ENCODE peak calls at places on chromosomes 7 and 10, in four cellular contexts. R, H, N and Y are unnamed samples.

GRCh38 chr7:88224596-88225275 is 4.9 kb upstream of the SRI start:
- DNase-seq in R (no peak), H (no peak), N (no peak), Y (no peak)

GRCh38 chr7:143382791-143383641 is 1.9 kb downstream of the ZYX start:
- DNase-seq in R (no peak), H (no peak), N (no peak), Y (no peak)

GRCh38 chr7:130814753-130815152 is 80.7 kb upstream of the KLF14 start:
- DNase-seq in R (peak; percentile 26), H (no peak), N (peak; percentile 37), Y (no peak)

GRCh38 chr10:65950075-65950474 is 975.8 kb upstream of the LRRTM3 start:
- DNase-seq in R (no peak), H (no peak), N (no peak), Y (peak; percentile 15)

GRCh38 chr10:69650589-69651261 is 20.7 kb downstream of the FAM241B start:
- DNase-seq in R (no peak), H (no peak), N (no peak), Y (no peak)

GRCh38 chr7:143130541-143130940 is 1.3 kb upstream of the PIP start:
- DNase-seq in R (no peak), H (no peak), N (no peak), Y (no peak)

GRCh38 chr7:116239434-116239833 is 29.1 kb downstream of the TES start:
- DNase-seq in R (no peak), H (peak; percentile 94), N (no peak), Y (no peak)

GRCh38 chr10:132616995-132617780 is 79.6 kb downstream of the INPP5A start:
- DNase-seq in R (no peak), H (no peak), N (no peak), Y (no peak)

GRCh38 chr10:58225654-58226053 is 42.0 kb downstream of the IPMK start:
- DNase-seq in R (no peak), H (no peak), N (no peak), Y (no peak)

GRCh38 chr7:154928136-154929005 is 74.6 kb downstream of the PAXIP1 start:
- DNase-seq in R (peak; percentile 91), H (peak; percentile 95), N (peak; percentile 79), Y (peak; percentile 99)

GRCh38 chr7:109259151-109259550 is 689.5 kb downstream of the DNAJB9 start:
- DNase-seq in R (no peak), H (no peak), N (no peak), Y (no peak)

GRCh38 chr7:36075561-36075960 is 77.5 kb upstream of the EEPD1 start:
- DNase-seq in R (no peak), H (no peak), N (no peak), Y (no peak)

GRCh38 chr10:105243825-105244224 is 602.7 kb downstream of the SORCS3 start:
- DNase-seq in R (no peak), H (no peak), N (no peak), Y (no peak)

GRCh38 chr7:42624471-42624870 is 287.4 kb downstream of the C7orf25 start:
- DNase-seq in R (no peak), H (no peak), N (no peak), Y (no peak)

GRCh38 chr7:676972-677385 is 49.5 kb upstream of the DNAAF5 start:
- DNase-seq in R (no peak), H (no peak), N (no peak), Y (no peak)

GRCh38 chr7:147861058-147861716 is 729.4 kb upstream of the C7orf33 start:
- DNase-seq in R (no peak), H (no peak), N (no peak), Y (no peak)

GRCh38 chr7:20816389-20816959 is 29.8 kb upstream of the SP8 start:
- DNase-seq in R (no peak), H (no peak), N (no peak), Y (no peak)

GRCh38 chr7:103025341-103025740 is 49.3 kb downstream of the FBXL13 start:
- DNase-seq in R (no peak), H (no peak), N (peak; percentile 68), Y (no peak)

GRCh38 chr7:29807179-29807841 is 1.0 kb downstream of the WIPF3 start:
- DNase-seq in R (peak; percentile 34), H (peak; percentile 15), N (no peak), Y (no peak)

GRCh38 chr10:50541317-50541716 is 82.4 kb downstream of the SGMS1 start:
- DNase-seq in R (no peak), H (no peak), N (no peak), Y (no peak)

GRCh38 chr10:48700493-48700892 is 15.8 kb downstream of the WDFY4 start:
- DNase-seq in R (no peak), H (no peak), N (no peak), Y (no peak)

GRCh38 chr7:96026006-96026405 is 253.7 kb downstream of the DYNC1I1 start:
- DNase-seq in R (no peak), H (no peak), N (no peak), Y (no peak)

GRCh38 chr7:47371733-47372368 is 210.1 kb downstream of the TNS3 start:
- DNase-seq in R (no peak), H (no peak), N (peak; percentile 75), Y (no peak)

GRCh38 chr10:4512557-4513286 is 313.3 kb upstream of the AKR1E2 start:
- DNase-seq in R (peak; percentile 36), H (peak; percentile 2), N (peak; percentile 19), Y (no peak)

GRCh38 chr7:46493196-46493595 is 572.1 kb upstream of the IGFBP3 start:
- DNase-seq in R (no peak), H (no peak), N (no peak), Y (no peak)

GRCh38 chr7:95323410-95324129 is 762 bp downstream of the PON1 start:
- DNase-seq in R (no peak), H (no peak), N (no peak), Y (no peak)

GRCh38 chr7:80098795-80099194 is 35.8 kb upstream of the GNAI1 start:
- DNase-seq in R (no peak), H (no peak), N (no peak), Y (no peak)

GRCh38 chr10:61744469-61744868 is 81.7 kb downstream of the CABCOCO1 start:
- DNase-seq in R (no peak), H (no peak), N (peak; percentile 52), Y (no peak)

GRCh38 chr10:73094249-73094850 is 2.3 kb downstream of the P4HA1 start:
- DNase-seq in R (no peak), H (no peak), N (peak; percentile 49), Y (no peak)
- TF ChIP-seq REST in R (no peak), H (no peak), N (no peak), Y (no peak)

GRCh38 chr10:86946215-86947170 is 10.9 kb downstream of the MMRN2 start:
- DNase-seq in R (no peak), H (no peak), N (no peak), Y (no peak)
- TF ChIP-seq TCF7L2 in R (no peak), H (no peak), N (no peak), Y (no peak)

DNA sequence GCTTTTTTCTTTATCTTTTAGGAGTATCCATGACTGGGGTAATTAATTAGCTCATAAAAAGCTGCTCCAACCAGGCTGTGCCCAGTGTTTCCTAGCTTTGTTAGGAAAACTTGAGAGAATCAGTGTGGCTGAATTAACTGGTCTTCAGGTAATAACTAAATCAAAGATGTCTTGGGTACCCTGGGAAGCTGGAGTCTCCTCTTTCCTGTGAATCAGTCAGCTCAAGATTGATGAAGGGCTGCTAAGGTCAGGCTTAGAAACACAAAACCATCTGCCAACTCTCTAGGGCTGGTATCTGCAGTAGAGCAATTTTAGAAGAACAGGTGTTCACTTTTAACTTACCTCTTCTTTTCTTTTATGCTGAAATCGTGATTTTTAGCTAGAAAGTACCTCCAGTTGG is 21.4 kb upstream of the ATOH7 start:
- DNase-seq in R (no peak), H (no peak), N (no peak), Y (no peak)
- H3K4me1 ChIP-seq in R (no peaks in the 10 kb centered on the region), H (no peaks in the 10 kb centered on the region), N (no peaks in the 10 kb centered on the region), Y (no peaks in the 10 kb centered on the region)

GRCh38 chr10:53997953-53998352 is 803.1 kb downstream of the PCDH15 start:
- DNase-seq in R (no peak), H (peak; percentile 5), N (no peak), Y (no peak)

GRCh38 chr10:54002077-54002476 is 799.0 kb downstream of the PCDH15 start:
- DNase-seq in R (no peak), H (no peak), N (no peak), Y (no peak)
- TF ChIP-seq REST in R (no peak), H (no peak), N (no peak), Y (no peak)

GRCh38 chr10:118667732-118668131 is 72.3 kb upstream of the PRLHR start:
- DNase-seq in R (no peak), H (peak; percentile 44), N (no peak), Y (no peak)
- TF ChIP-seq TCF7L2 in R (no peak), H (no peak), N (no peak), Y (no peak)

DNA sequence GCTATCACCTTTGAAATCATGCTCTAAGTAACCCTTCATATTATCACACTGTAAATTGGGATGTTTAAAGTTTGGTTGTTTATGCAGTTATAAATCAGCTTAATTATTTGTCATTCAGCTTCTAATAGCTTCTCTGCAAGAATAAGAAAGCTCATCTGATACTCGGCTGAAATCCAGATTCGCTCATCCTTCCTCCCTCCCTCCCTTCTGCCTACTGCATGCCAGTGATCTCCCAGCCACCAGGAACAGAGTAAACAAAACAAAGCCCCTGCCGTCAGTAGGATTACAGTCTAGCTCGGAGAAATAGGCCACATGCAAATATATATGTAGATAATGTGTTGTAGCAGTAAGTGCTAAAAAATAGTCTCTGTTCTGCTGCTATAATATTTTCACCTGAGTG is 211.8 kb downstream of the NSUN6 start:
- DNase-seq in R (no peak), H (no peak), N (no peak), Y (no peak)
- H3K4me1 ChIP-seq in R (no peaks in the 10 kb centered on the region), H (no peaks in the 10 kb centered on the region), N (no peaks in the 10 kb centered on the region), Y (no peaks in the 10 kb centered on the region)